ENCODE peak calls at places on chromosomes 4 and X, in seven cellular contexts. D, H, P, E, J, F and O are unnamed samples.

GRCh38 chr4:114027596-114027995 is 48.1 kb upstream of the ARSJ start:
- DNase-seq in E (no peak), P (no peak), J (no peak), H (no peak), D (no peak), F (no peak), O (no peak)

GRCh38 chr4:84681488-84682274 is 98.8 kb downstream of the CDS1 start:
- DNase-seq in P (no peak), F (no peak), H (no peak), J (no peak), D (no peak), E (peak), O (peak)

GRCh38 chr4:3436798-3437581 is 4.8 kb upstream of the HGFAC start:
- DNase-seq in J (no peak), P (peak), F (no peak), D (no peak), H (peak), E (peak), O (peak)

GRCh38 chr4:5054532-5054931 is 3.3 kb downstream of the STK32B start:
- DNase-seq in F (no peak), H (no peak), D (no peak), P (no peak), E (no peak), J (no peak), O (no peak)

GRCh38 chr4:4860381-4860802 is 927 bp downstream of the MSX1 start:
- DNase-seq in E (no peak), P (no peak), F (no peak), D (no peak), H (no peak), J (no peak), O (peak)

GRCh38 chr4:95158626-95159025 is 390.1 kb downstream of the UNC5C start:
- DNase-seq in F (no peak), J (no peak), H (no peak), D (no peak), E (no peak), P (no peak), O (no peak)

GRCh38 chrX:31423575-31424284 is 351.9 kb upstream of the FTHL17 start:
- DNase-seq in P (no peak), J (peak), F (peak), D (no peak), E (no peak), H (peak), O (no peak)

GRCh38 chr4:140052050-140052449 is 101.9 kb downstream of the MAML3 start:
- DNase-seq in J (peak), E (peak), D (peak), H (no peak), F (no peak), P (peak), O (no peak)

GRCh38 chr4:101019941-101020401 is 327.4 kb downstream of the PPP3CA start:
- DNase-seq in F (no peak), H (no peak), J (no peak), E (no peak), P (peak), D (no peak), O (no peak)

GRCh38 chr4:113534698-113535097 is 226.8 kb downstream of the CAMK2D start:
- DNase-seq in D (no peak), P (no peak), F (no peak), E (no peak), H (no peak), J (no peak), O (no peak)

GRCh38 chrX:102833136-102833535 is 103.9 kb upstream of the RAB40AL start:
- DNase-seq in D (no peak), J (no peak), H (no peak), F (no peak), P (no peak), E (no peak), O (no peak)

GRCh38 chrX:132622130-132622529 is 133.3 kb upstream of the MBNL3 start:
- DNase-seq in E (no peak), D (no peak), J (no peak), F (no peak), P (peak), H (no peak), O (peak)

GRCh38 chrX:54492340-54492739 is 3.7 kb downstream of the FGD1 start:
- DNase-seq in J (no peak), D (peak), P (no peak), H (peak), F (no peak), E (no peak), O (no peak)

GRCh38 chr4:22052076-22052475 is 103.5 kb upstream of the KCNIP4 start:
- DNase-seq in F (no peak), H (no peak), P (no peak), J (no peak), E (no peak), D (no peak), O (no peak)

GRCh38 chr4:88382621-88383020 is 4.0 kb downstream of the HERC6 start:
- DNase-seq in J (no peak), H (no peak), D (no peak), F (no peak), E (no peak), P (no peak), O (no peak)

GRCh38 chrX:15675490-15675921 is 10.9 kb upstream of the CLTRN start:
- DNase-seq in F (peak), P (peak), E (no peak), H (peak), D (no peak), J (peak), O (peak)

GRCh38 chr4:24473309-24473721 is 111.0 kb downstream of the DHX15 start:
- DNase-seq in F (no peak), J (peak), H (no peak), E (no peak), P (no peak), D (peak), O (peak)

GRCh38 chr4:98932539-98932938 is 3.6 kb upstream of the EIF4E start:
- DNase-seq in J (no peak), E (no peak), H (no peak), P (no peak), D (no peak), F (no peak), O (no peak)

GRCh38 chr4:159768011-159768410 is 665.1 kb downstream of the RAPGEF2 start:
- DNase-seq in P (no peak), H (no peak), D (no peak), E (no peak), F (no peak), J (no peak), O (no peak)

GRCh38 chr4:5940470-5941203 is 47.8 kb upstream of the CRMP1 start:
- DNase-seq in E (no peak), D (no peak), F (no peak), J (no peak), P (peak), H (no peak), O (no peak)

GRCh38 chr4:78669453-78669852 is 106.7 kb upstream of the BMP2K start:
- DNase-seq in F (no peak), J (no peak), E (no peak), D (no peak), H (no peak), P (peak), O (no peak)

GRCh38 chr4:75514949-75515612 is 808 bp downstream of the THAP6 start:
- DNase-seq in P (no peak), D (no peak), H (no peak), E (no peak), J (no peak), F (no peak), O (no peak)

GRCh38 chr4:91829531-91829930 is 474.2 kb upstream of the GRID2 start:
- DNase-seq in J (no peak), F (no peak), D (no peak), E (no peak), P (no peak), H (no peak), O (no peak)

GRCh38 chr4:77994194-77994721 is 62.9 kb upstream of the FRAS1 start:
- DNase-seq in P (peak), D (no peak), E (no peak), F (peak), J (peak), H (no peak), O (no peak)

GRCh38 chrX:150099316-150099715 is 161.0 kb upstream of the EOLA2 start:
- DNase-seq in F (no peak), J (no peak), P (no peak), D (no peak), E (no peak), H (no peak), O (no peak)

GRCh38 chrX:130482871-130483270 is 81.1 kb downstream of the RBMX2 start:
- DNase-seq in D (no peak), F (no peak), P (no peak), J (no peak), H (no peak), E (no peak), O (no peak)

GRCh38 chrX:40154853-40155616 is 57.3 kb upstream of the BCOR start:
- DNase-seq in E (no peak), F (no peak), H (peak), P (no peak), D (peak), J (peak), O (no peak)

GRCh38 chrX:40154229-40154852 is 56.6 kb upstream of the BCOR start:
- DNase-seq in J (no peak), H (no peak), P (no peak), D (peak), F (no peak), E (no peak), O (peak)

GRCh38 chrX:40152706-40153334 is 55.1 kb upstream of the BCOR start:
- DNase-seq in P (no peak), D (peak), J (no peak), E (no peak), H (no peak), F (no peak), O (peak)

GRCh38 chrX:40152173-40152705 is 54.5 kb upstream of the BCOR start:
- DNase-seq in D (peak), H (no peak), J (no peak), E (no peak), P (no peak), F (no peak), O (no peak)

DNA sequence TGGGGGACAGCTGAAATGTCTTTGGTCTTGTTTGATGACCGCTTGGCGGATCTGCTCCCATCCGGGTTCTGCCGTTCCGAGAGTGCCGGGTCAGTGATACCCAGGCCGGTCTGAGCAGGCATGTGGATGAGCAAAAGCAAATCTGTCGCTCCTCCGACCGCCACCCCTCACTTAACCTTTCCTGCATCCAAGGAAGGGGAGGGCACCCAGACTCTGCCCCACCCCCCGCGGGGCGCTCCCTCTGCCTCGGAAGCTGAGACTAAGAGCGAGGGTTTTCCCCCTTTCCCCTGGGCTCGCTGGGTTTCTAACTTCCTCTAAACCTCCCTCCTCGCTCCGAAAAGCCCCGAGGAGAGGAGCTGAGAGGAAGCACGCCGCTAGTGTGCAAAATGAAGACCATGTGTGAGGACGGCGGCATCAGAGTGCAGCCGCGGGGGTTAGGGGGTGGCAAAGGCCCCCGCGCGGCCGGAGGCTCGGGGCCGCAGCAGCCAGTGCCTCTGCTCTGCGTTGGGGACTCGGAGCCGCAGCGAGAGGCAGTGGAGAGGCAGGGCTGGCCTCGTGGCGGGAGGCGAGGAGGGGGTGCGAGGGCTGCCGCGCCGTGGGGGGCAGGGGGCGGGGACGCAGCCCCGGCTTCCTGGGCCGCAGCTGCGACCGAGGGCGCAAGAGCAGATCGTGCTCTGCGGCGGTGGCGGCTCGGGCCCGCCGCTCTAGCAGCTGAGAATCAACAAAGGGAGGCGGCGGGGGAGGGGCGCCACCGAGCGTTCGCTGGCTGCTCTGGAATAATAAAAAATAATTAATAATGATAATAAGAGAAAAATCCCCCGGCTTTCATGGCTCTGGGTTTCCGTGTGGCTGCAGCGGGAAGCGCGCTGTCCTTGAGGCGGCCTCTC is 55.8 kb upstream of the BCOR start:
- DNase-seq in D (peak), H (no peak), F (no peak), J (no peak), E (no peak), P (no peak), O (peak)
- TF ChIP-seq POLR2A in D (no peak), H (no peak), F (no peak), J (no peak), E (no peak), P (no peak), O (peak)

GRCh38 chrX:122475306-122475705 is 708.8 kb upstream of the GRIA3 start:
- DNase-seq in P (no peak), F (no peak), E (no peak), H (no peak), J (no peak), D (no peak), O (no peak)
- TF ChIP-seq POLR2A in P (no peak), F (no peak), E (no peak), H (no peak), J (no peak), D (no peak), O (no peak)

GRCh38 chrX:48460031-48460430 is 10.0 kb downstream of the SLC38A5 start:
- DNase-seq in P (no peak), J (no peak), E (no peak), H (no peak), D (no peak), F (no peak), O (no peak)
- TF ChIP-seq POLR2A in P (no peak), J (no peak), E (no peak), H (no peak), D (no peak), F (no peak), O (no peak)

GRCh38 chrX:18151661-18152060 is 69.0 kb downstream of the BEND2 start:
- DNase-seq in E (no peak), D (no peak), J (peak), P (no peak), H (no peak), F (no peak), O (no peak)
- TF ChIP-seq POLR2A in E (no peak), D (no peak), J (no peak), P (no peak), H (no peak), F (no peak), O (no peak)